ENCODE peak calls at places on chromosomes 5 and 9, in nine cellular contexts. One of them, this sample, is unnamed. For H3K4me1, the result is how much of the 10 kb centered on the place peaks cover.

GRCh38 chr9:14910178-14910805 is at the start of gene FREM1:
- DNase-seq in upper lobe of right lung: peak
- DNase-seq in cardiac muscle cell: peak
- DNase-seq in body of pancreas: peak
- DNase-seq in CD8-positive, alpha-beta memory T cell: no peak
- DNase-seq in GM23338: peak
- DNase-seq in left ventricle myocardium inferior: peak
- DNase-seq in lung: no peak
- DNase-seq in CD8-positive, alpha-beta T cell: no peak
- DNase-seq in this sample: peak

GRCh38 chr5:78562001-78562400 is 86.6 kb downstream of the LHFPL2 start:
- DNase-seq in cardiac muscle cell: no peak
- DNase-seq in body of pancreas: no peak
- DNase-seq in upper lobe of right lung: no peak
- DNase-seq in lung: no peak
- DNase-seq in CD8-positive, alpha-beta T cell: no peak
- DNase-seq in GM23338: no peak
- DNase-seq in CD8-positive, alpha-beta memory T cell: no peak
- DNase-seq in left ventricle myocardium inferior: no peak
- DNase-seq in this sample: no peak

GRCh38 chr5:151868451-151868850 is 56.2 kb downstream of the GLRA1 start:
- DNase-seq in cardiac muscle cell: no peak
- DNase-seq in CD8-positive, alpha-beta memory T cell: peak
- DNase-seq in left ventricle myocardium inferior: no peak
- DNase-seq in body of pancreas: no peak
- DNase-seq in upper lobe of right lung: no peak
- DNase-seq in GM23338: no peak
- DNase-seq in CD8-positive, alpha-beta T cell: no peak
- DNase-seq in lung: no peak
- DNase-seq in this sample: no peak

GRCh38 chr9:111891910-111892499 is 4.6 kb upstream of the UGCG start:
- DNase-seq in CD8-positive, alpha-beta T cell: no peak
- DNase-seq in cardiac muscle cell: no peak
- DNase-seq in GM23338: no peak
- DNase-seq in upper lobe of right lung: no peak
- DNase-seq in body of pancreas: no peak
- DNase-seq in lung: no peak
- DNase-seq in CD8-positive, alpha-beta memory T cell: no peak
- DNase-seq in left ventricle myocardium inferior: no peak
- DNase-seq in this sample: no peak

GRCh38 chr5:116578676-116579075 is 4.1 kb upstream of the SEMA6A start:
- DNase-seq in GM23338: no peak
- DNase-seq in upper lobe of right lung: no peak
- DNase-seq in left ventricle myocardium inferior: no peak
- DNase-seq in body of pancreas: no peak
- DNase-seq in CD8-positive, alpha-beta memory T cell: no peak
- DNase-seq in CD8-positive, alpha-beta T cell: no peak
- DNase-seq in cardiac muscle cell: no peak
- DNase-seq in lung: no peak
- DNase-seq in this sample: no peak

GRCh38 chr5:131710391-131710790 is 75.4 kb upstream of the RAPGEF6 start:
- DNase-seq in GM23338: no peak
- DNase-seq in left ventricle myocardium inferior: no peak
- DNase-seq in body of pancreas: no peak
- DNase-seq in lung: no peak
- DNase-seq in CD8-positive, alpha-beta T cell: no peak
- DNase-seq in cardiac muscle cell: no peak
- DNase-seq in CD8-positive, alpha-beta memory T cell: no peak
- DNase-seq in upper lobe of right lung: no peak
- DNase-seq in this sample: no peak

GRCh38 chr5:140835622-140836510 is 1.8 kb downstream of the PCDHA7 start:
- DNase-seq in CD8-positive, alpha-beta T cell: no peak
- DNase-seq in cardiac muscle cell: no peak
- DNase-seq in left ventricle myocardium inferior: no peak
- DNase-seq in CD8-positive, alpha-beta memory T cell: no peak
- DNase-seq in upper lobe of right lung: no peak
- DNase-seq in lung: no peak
- DNase-seq in GM23338: no peak
- DNase-seq in body of pancreas: no peak
- DNase-seq in this sample: peak

GRCh38 chr9:135882011-135882410 is 25.3 kb downstream of the CAMSAP1 start:
- DNase-seq in GM23338: no peak
- DNase-seq in upper lobe of right lung: no peak
- DNase-seq in lung: no peak
- DNase-seq in left ventricle myocardium inferior: no peak
- DNase-seq in CD8-positive, alpha-beta T cell: no peak
- DNase-seq in CD8-positive, alpha-beta memory T cell: no peak
- DNase-seq in body of pancreas: no peak
- DNase-seq in cardiac muscle cell: no peak
- DNase-seq in this sample: no peak

GRCh38 chr5:36722913-36723312 is 116.5 kb downstream of the SLC1A3 start:
- DNase-seq in body of pancreas: no peak
- DNase-seq in cardiac muscle cell: no peak
- DNase-seq in CD8-positive, alpha-beta T cell: no peak
- DNase-seq in CD8-positive, alpha-beta memory T cell: no peak
- DNase-seq in upper lobe of right lung: no peak
- DNase-seq in GM23338: no peak
- DNase-seq in left ventricle myocardium inferior: no peak
- DNase-seq in lung: no peak
- DNase-seq in this sample: no peak
- H3K4me1 ChIP-seq in body of pancreas: under half
- H3K4me1 ChIP-seq in cardiac muscle cell: under half
- H3K4me1 ChIP-seq in CD8-positive, alpha-beta T cell: under half
- H3K4me1 ChIP-seq in CD8-positive, alpha-beta memory T cell: under half
- H3K4me1 ChIP-seq in upper lobe of right lung: under half
- H3K4me1 ChIP-seq in GM23338: under half
- H3K4me1 ChIP-seq in left ventricle myocardium inferior: under half
- H3K4me1 ChIP-seq in lung: under half
- H3K4me1 ChIP-seq in this sample: under half

GRCh38 chr5:31415009-31415923 is 116.6 kb downstream of the DROSHA start:
- DNase-seq in left ventricle myocardium inferior: no peak
- DNase-seq in CD8-positive, alpha-beta memory T cell: no peak
- DNase-seq in lung: no peak
- DNase-seq in cardiac muscle cell: no peak
- DNase-seq in CD8-positive, alpha-beta T cell: no peak
- DNase-seq in GM23338: no peak
- DNase-seq in body of pancreas: no peak
- DNase-seq in upper lobe of right lung: no peak
- DNase-seq in this sample: no peak

GRCh38 chr5:31408814-31409213 is 123.1 kb downstream of the DROSHA start:
- DNase-seq in CD8-positive, alpha-beta T cell: no peak
- DNase-seq in cardiac muscle cell: peak
- DNase-seq in left ventricle myocardium inferior: no peak
- DNase-seq in GM23338: no peak
- DNase-seq in body of pancreas: no peak
- DNase-seq in lung: no peak
- DNase-seq in CD8-positive, alpha-beta memory T cell: no peak
- DNase-seq in upper lobe of right lung: no peak
- DNase-seq in this sample: no peak

GRCh38 chr5:31413030-31413812 is 118.7 kb downstream of the DROSHA start:
- DNase-seq in GM23338: no peak
- DNase-seq in CD8-positive, alpha-beta memory T cell: no peak
- DNase-seq in CD8-positive, alpha-beta T cell: no peak
- DNase-seq in cardiac muscle cell: no peak
- DNase-seq in lung: no peak
- DNase-seq in upper lobe of right lung: no peak
- DNase-seq in body of pancreas: no peak
- DNase-seq in left ventricle myocardium inferior: peak
- DNase-seq in this sample: no peak

GRCh38 chr5:31410089-31410488 is 121.8 kb downstream of the DROSHA start:
- DNase-seq in upper lobe of right lung: no peak
- DNase-seq in CD8-positive, alpha-beta T cell: no peak
- DNase-seq in left ventricle myocardium inferior: no peak
- DNase-seq in CD8-positive, alpha-beta memory T cell: no peak
- DNase-seq in GM23338: no peak
- DNase-seq in cardiac muscle cell: no peak
- DNase-seq in body of pancreas: no peak
- DNase-seq in lung: no peak
- DNase-seq in this sample: no peak

DNA sequence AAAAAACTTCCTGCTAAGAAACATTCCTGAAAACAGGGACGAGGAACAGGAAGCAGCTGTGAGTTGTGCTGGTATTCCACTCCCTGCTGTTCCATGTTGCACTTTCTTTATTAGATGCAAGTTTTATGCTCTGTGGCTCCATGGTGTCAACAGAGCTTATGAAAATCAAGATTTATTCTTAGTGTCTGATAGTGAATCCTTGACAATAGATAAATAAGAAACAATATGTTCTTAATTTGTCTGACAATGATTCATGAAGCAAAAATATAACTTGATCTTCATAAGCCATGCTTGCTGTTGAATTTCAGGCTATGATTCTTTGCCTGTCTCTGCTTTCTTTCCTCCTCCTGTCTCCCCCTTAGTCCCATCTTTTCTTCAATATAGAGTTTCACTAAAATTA is 119.6 kb downstream of the DROSHA start:
- DNase-seq in CD8-positive, alpha-beta memory T cell: no peak
- DNase-seq in upper lobe of right lung: no peak
- DNase-seq in left ventricle myocardium inferior: no peak
- DNase-seq in body of pancreas: no peak
- DNase-seq in cardiac muscle cell: peak
- DNase-seq in GM23338: no peak
- DNase-seq in lung: no peak
- DNase-seq in CD8-positive, alpha-beta T cell: no peak
- DNase-seq in this sample: no peak
- H3K4me1 ChIP-seq in CD8-positive, alpha-beta memory T cell: under half
- H3K4me1 ChIP-seq in upper lobe of right lung: under half
- H3K4me1 ChIP-seq in left ventricle myocardium inferior: under half
- H3K4me1 ChIP-seq in body of pancreas: under half
- H3K4me1 ChIP-seq in cardiac muscle cell: under half
- H3K4me1 ChIP-seq in GM23338: under half
- H3K4me1 ChIP-seq in lung: under half
- H3K4me1 ChIP-seq in CD8-positive, alpha-beta T cell: under half
- H3K4me1 ChIP-seq in this sample: under half

GRCh38 chr5:149429839-149430721 is 51.0 kb upstream of the IL17B start:
- DNase-seq in cardiac muscle cell: peak
- DNase-seq in GM23338: peak
- DNase-seq in upper lobe of right lung: peak
- DNase-seq in lung: peak
- DNase-seq in CD8-positive, alpha-beta T cell: no peak
- DNase-seq in left ventricle myocardium inferior: peak
- DNase-seq in CD8-positive, alpha-beta memory T cell: no peak
- DNase-seq in body of pancreas: peak
- DNase-seq in this sample: peak

GRCh38 chr5:149425729-149426128 is 46.6 kb upstream of the IL17B start:
- DNase-seq in cardiac muscle cell: no peak
- DNase-seq in upper lobe of right lung: no peak
- DNase-seq in left ventricle myocardium inferior: no peak
- DNase-seq in CD8-positive, alpha-beta T cell: no peak
- DNase-seq in CD8-positive, alpha-beta memory T cell: no peak
- DNase-seq in lung: no peak
- DNase-seq in GM23338: no peak
- DNase-seq in body of pancreas: no peak
- DNase-seq in this sample: no peak

GRCh38 chr5:149428032-149428431 is 48.9 kb upstream of the IL17B start:
- DNase-seq in CD8-positive, alpha-beta T cell: no peak
- DNase-seq in upper lobe of right lung: no peak
- DNase-seq in left ventricle myocardium inferior: no peak
- DNase-seq in cardiac muscle cell: no peak
- DNase-seq in GM23338: no peak
- DNase-seq in lung: no peak
- DNase-seq in CD8-positive, alpha-beta memory T cell: no peak
- DNase-seq in body of pancreas: no peak
- DNase-seq in this sample: no peak

GRCh38 chr5:149426931-149427330 is 47.8 kb upstream of the IL17B start:
- DNase-seq in body of pancreas: no peak
- DNase-seq in left ventricle myocardium inferior: no peak
- DNase-seq in CD8-positive, alpha-beta memory T cell: no peak
- DNase-seq in lung: no peak
- DNase-seq in cardiac muscle cell: no peak
- DNase-seq in GM23338: no peak
- DNase-seq in CD8-positive, alpha-beta T cell: no peak
- DNase-seq in upper lobe of right lung: no peak
- DNase-seq in this sample: no peak

GRCh38 chr5:149427374-149427773 is 48.3 kb upstream of the IL17B start:
- DNase-seq in body of pancreas: no peak
- DNase-seq in cardiac muscle cell: no peak
- DNase-seq in CD8-positive, alpha-beta memory T cell: no peak
- DNase-seq in lung: no peak
- DNase-seq in upper lobe of right lung: no peak
- DNase-seq in left ventricle myocardium inferior: no peak
- DNase-seq in CD8-positive, alpha-beta T cell: no peak
- DNase-seq in GM23338: no peak
- DNase-seq in this sample: no peak
- H3K4me1 ChIP-seq in body of pancreas: under half
- H3K4me1 ChIP-seq in cardiac muscle cell: under half
- H3K4me1 ChIP-seq in CD8-positive, alpha-beta memory T cell: under half
- H3K4me1 ChIP-seq in lung: under half
- H3K4me1 ChIP-seq in upper lobe of right lung: under half
- H3K4me1 ChIP-seq in left ventricle myocardium inferior: half or more
- H3K4me1 ChIP-seq in CD8-positive, alpha-beta T cell: under half
- H3K4me1 ChIP-seq in GM23338: under half
- H3K4me1 ChIP-seq in this sample: under half

GRCh38 chr9:134389659-134390058 is 63.4 kb downstream of the RXRA start:
- DNase-seq in left ventricle myocardium inferior: no peak
- DNase-seq in upper lobe of right lung: no peak
- DNase-seq in GM23338: no peak
- DNase-seq in CD8-positive, alpha-beta T cell: no peak
- DNase-seq in body of pancreas: no peak
- DNase-seq in cardiac muscle cell: no peak
- DNase-seq in CD8-positive, alpha-beta memory T cell: no peak
- DNase-seq in lung: no peak
- DNase-seq in this sample: no peak

GRCh38 chr9:134388976-134389375 is 62.7 kb downstream of the RXRA start:
- DNase-seq in body of pancreas: no peak
- DNase-seq in cardiac muscle cell: no peak
- DNase-seq in CD8-positive, alpha-beta memory T cell: no peak
- DNase-seq in left ventricle myocardium inferior: no peak
- DNase-seq in GM23338: no peak
- DNase-seq in lung: no peak
- DNase-seq in upper lobe of right lung: no peak
- DNase-seq in CD8-positive, alpha-beta T cell: no peak
- DNase-seq in this sample: no peak

GRCh38 chr9:134390537-134390936 is 64.3 kb downstream of the RXRA start:
- DNase-seq in lung: no peak
- DNase-seq in body of pancreas: no peak
- DNase-seq in CD8-positive, alpha-beta memory T cell: peak
- DNase-seq in upper lobe of right lung: no peak
- DNase-seq in left ventricle myocardium inferior: no peak
- DNase-seq in GM23338: no peak
- DNase-seq in cardiac muscle cell: no peak
- DNase-seq in CD8-positive, alpha-beta T cell: peak
- DNase-seq in this sample: no peak

GRCh38 chr9:134386951-134387831 is 60.9 kb downstream of the RXRA start:
- DNase-seq in CD8-positive, alpha-beta memory T cell: no peak
- DNase-seq in lung: no peak
- DNase-seq in upper lobe of right lung: no peak
- DNase-seq in GM23338: no peak
- DNase-seq in CD8-positive, alpha-beta T cell: no peak
- DNase-seq in left ventricle myocardium inferior: no peak
- DNase-seq in body of pancreas: peak
- DNase-seq in cardiac muscle cell: no peak
- DNase-seq in this sample: no peak

DNA sequence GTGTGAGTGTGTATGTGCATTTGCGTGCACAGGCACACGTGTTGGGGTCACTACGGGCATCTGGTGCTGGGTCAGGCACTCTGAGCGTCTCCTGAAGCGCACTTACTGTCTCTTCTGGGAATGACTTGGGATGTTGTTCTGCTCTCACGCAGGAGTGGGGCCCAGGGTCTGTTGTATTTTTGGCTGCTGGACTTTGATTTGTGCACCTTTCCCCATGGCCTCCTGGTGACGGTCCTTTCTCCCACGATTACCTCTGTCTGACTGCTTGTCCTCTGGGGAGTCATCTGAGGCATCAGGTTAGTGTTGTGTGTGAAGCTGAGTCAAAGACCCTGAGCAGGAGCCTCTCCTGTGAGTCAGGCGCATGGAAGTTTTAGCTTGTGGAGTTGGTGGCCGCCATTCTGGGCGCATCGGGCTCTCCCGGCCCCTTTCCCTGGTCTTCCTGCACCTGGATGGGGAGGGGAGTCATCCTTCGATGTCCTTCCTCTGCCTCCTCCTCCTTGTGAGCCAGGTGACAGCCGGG is 62.1 kb downstream of the RXRA start:
- DNase-seq in CD8-positive, alpha-beta T cell: no peak
- DNase-seq in CD8-positive, alpha-beta memory T cell: no peak
- DNase-seq in left ventricle myocardium inferior: no peak
- DNase-seq in lung: no peak
- DNase-seq in upper lobe of right lung: no peak
- DNase-seq in body of pancreas: no peak
- DNase-seq in cardiac muscle cell: no peak
- DNase-seq in GM23338: no peak
- DNase-seq in this sample: no peak
- H3K4me1 ChIP-seq in CD8-positive, alpha-beta T cell: under half
- H3K4me1 ChIP-seq in CD8-positive, alpha-beta memory T cell: under half
- H3K4me1 ChIP-seq in left ventricle myocardium inferior: half or more
- H3K4me1 ChIP-seq in lung: under half
- H3K4me1 ChIP-seq in upper lobe of right lung: half or more
- H3K4me1 ChIP-seq in body of pancreas: half or more
- H3K4me1 ChIP-seq in cardiac muscle cell: under half
- H3K4me1 ChIP-seq in GM23338: under half
- H3K4me1 ChIP-seq in this sample: under half

This sample was measured in aorta.